ENCODE peak calls at places on chromosomes 7 and 10, in seven cellular contexts. D is HCT116, G is A549, V is K562, T is IMR-90, H is H1, O is HepG2. X is an unnamed sample.

GRCh38 chr7:46627038-46627315 is 705.9 kb upstream of the IGFBP3 start:
- DNase-seq in D (no peak), G (no peak), V (no peak), T (peak), H (no peak), O (no peak), X (no peak)

GRCh38 chr7:80771523-80771922 is 133.1 kb downstream of the CD36 start:
- DNase-seq in D (no peak), G (no peak), V (no peak), T (peak), H (no peak), O (no peak), X (no peak)

GRCh38 chr7:129845972-129846327 is 106.8 kb downstream of the UBE2H start:
- DNase-seq in D (peak), G (no peak), V (no peak), T (peak), H (no peak), O (no peak), X (no peak)

GRCh38 chr7:155248366-155248756 is 49.3 kb upstream of the INSIG1 start:
- DNase-seq in D (no peak), G (no peak), V (no peak), T (no peak), H (no peak), O (no peak), X (no peak)

GRCh38 chr10:125094826-125095225 is 65.5 kb downstream of the CTBP2 start:
- DNase-seq in D (no peak), G (no peak), V (no peak), T (no peak), H (no peak), O (no peak), X (no peak)

GRCh38 chr7:132618271-132618955 is 42.1 kb upstream of the PLXNA4 start:
- DNase-seq in D (no peak), G (no peak), V (no peak), T (no peak), H (peak), O (no peak), X (no peak)

GRCh38 chr7:129560831-129561230 is 50.7 kb upstream of the NRF1 start:
- DNase-seq in D (no peak), G (no peak), V (no peak), T (peak), H (no peak), O (no peak), X (no peak)

GRCh38 chr7:76397409-76398183 is 11.9 kb downstream of the SSC4D start:
- DNase-seq in D (no peak), G (peak), V (peak), T (peak), H (peak), O (no peak), X (peak)

GRCh38 chr10:4765428-4765827 is 60.6 kb upstream of the AKR1E2 start:
- DNase-seq in D (no peak), G (no peak), V (no peak), T (peak), H (no peak), O (no peak), X (no peak)

GRCh38 chr10:12730809-12731519 is 270.5 kb downstream of the CCDC3 start:
- DNase-seq in D (no peak), G (no peak), V (no peak), T (peak), H (no peak), O (no peak), X (peak)

GRCh38 chr10:130039141-130039540 is 71.5 kb downstream of the C10orf143 start:
- DNase-seq in D (no peak), G (no peak), V (no peak), T (no peak), H (peak), O (no peak), X (no peak)

GRCh38 chr10:120511165-120511564 is 54.1 kb downstream of the PLPP4 start:
- DNase-seq in D (no peak), G (no peak), V (no peak), T (no peak), H (no peak), O (no peak), X (no peak)

GRCh38 chr10:78335691-78336401 is 302.2 kb downstream of the RPS24 start:
- DNase-seq in D (no peak), G (no peak), V (no peak), T (peak), H (peak), O (no peak), X (no peak)

GRCh38 chr10:70668454-70668970 is 3.8 kb upstream of the ADAMTS14 start:
- DNase-seq in D (no peak), G (no peak), V (no peak), T (peak), H (no peak), O (no peak), X (no peak)

GRCh38 chr10:115167716-115168115 is 74.6 kb downstream of the ATRNL1 start:
- DNase-seq in D (no peak), G (no peak), V (no peak), T (no peak), H (no peak), O (no peak), X (no peak)

GRCh38 chr7:153696242-153696641 is 356.0 kb upstream of the DPP6 start:
- DNase-seq in D (no peak), G (no peak), V (no peak), T (no peak), H (no peak), O (no peak), X (no peak)

GRCh38 chr7:100799037-100799896 is 28.1 kb downstream of the EPHB4 start:
- DNase-seq in D (no peak), G (peak), V (peak), T (peak), H (peak), O (peak), X (peak)

GRCh38 chr7:2032030-2032875 is 200.5 kb downstream of the MAD1L1 start:
- DNase-seq in D (no peak), G (no peak), V (no peak), T (peak), H (no peak), O (no peak), X (no peak)

DNA sequence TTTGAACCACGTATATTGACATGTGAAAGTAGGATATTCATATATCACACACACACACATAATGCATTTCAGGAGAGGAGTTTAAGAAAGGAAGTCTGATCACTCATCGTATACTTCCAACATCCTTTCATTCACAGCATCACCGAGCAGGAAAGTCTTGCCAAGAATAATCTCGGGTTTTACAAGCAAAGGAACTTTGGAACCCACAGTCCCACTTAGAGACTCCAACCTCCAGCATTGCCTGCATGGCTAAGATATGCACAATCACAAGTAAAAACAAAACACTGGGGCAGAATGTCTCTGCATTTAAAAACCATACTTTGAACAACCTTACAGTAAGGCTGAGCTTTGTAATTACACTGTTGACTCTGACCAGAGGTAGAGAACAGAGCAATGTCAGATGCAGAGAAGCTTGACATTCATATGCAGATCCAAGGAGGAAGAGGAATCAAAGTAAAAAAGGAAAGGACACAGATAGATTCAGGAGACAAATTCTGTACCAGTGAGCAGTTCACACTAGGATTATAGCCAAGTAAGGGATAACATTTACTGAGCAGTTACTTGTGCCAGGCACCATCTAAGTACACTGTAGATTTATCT is 14.8 kb downstream of the THSD7A start:
- DNase-seq in D (no peak), G (no peak), V (no peak), T (no peak), H (no peak), O (no peak), X (no peak)
- TF ChIP-seq CEBPB in D (no peak), G (no peak), V (no peak), T (no peak), H (no peak), O (no peak), X (no peak)

DNA sequence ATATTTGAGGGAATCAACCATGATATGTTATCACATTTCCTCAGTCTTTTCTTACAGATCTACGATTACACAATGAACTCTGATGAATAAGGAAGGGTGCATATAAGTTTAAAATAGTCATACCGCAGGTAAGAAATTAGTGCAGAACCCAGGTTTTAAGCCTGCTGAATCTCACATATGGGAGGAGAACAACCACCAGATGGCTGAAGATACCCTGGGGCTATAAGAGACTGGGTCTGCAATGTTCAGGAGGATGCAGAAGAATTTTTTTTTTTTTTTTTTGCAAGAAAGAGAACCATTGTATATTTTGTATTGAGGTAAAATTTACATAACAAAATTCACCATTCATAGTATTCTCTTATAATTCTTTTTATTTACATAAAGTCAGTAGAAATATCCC is 372.3 kb upstream of the MYO3A start:
- DNase-seq in D (no peak), G (no peak), V (no peak), T (no peak), H (no peak), O (no peak), X (no peak)
- TF ChIP-seq CEBPB in D (no peak), G (no peak), V (no peak), T (no peak), H (no peak), O (no peak), X (no peak)

GRCh38 chr7:85160223-85160622 is 26.6 kb downstream of the SEMA3D start:
- DNase-seq in D (no peak), G (no peak), V (no peak), T (peak), H (no peak), O (no peak), X (peak)

GRCh38 chr7:85162743-85163142 is 24.1 kb downstream of the SEMA3D start:
- DNase-seq in D (no peak), G (no peak), V (no peak), T (peak), H (no peak), O (no peak), X (no peak)

GRCh38 chr7:85167636-85168035 is 19.2 kb downstream of the SEMA3D start:
- DNase-seq in D (no peak), G (no peak), V (no peak), T (no peak), H (no peak), O (no peak), X (no peak)

DNA sequence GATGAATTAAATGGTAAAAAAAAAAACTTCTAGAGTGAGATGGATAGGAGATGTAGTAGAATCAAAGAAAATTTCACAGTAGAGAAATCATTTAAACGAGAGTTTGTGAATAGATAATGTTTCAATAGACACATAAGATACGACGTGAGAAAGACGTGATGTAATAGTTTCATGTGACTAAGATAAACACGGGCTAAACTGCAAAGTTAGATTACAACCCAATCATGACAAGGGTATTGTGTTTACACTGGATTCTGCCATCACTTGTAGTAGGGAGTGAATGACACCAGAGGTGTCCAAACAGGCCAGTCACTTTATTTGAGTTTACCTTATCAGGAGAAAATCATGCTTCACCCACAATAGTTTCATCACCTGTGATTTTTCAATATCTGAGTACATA is 21.6 kb downstream of the SEMA3D start:
- DNase-seq in D (no peak), G (no peak), V (no peak), T (no peak), H (no peak), O (no peak), X (no peak)
- TF ChIP-seq CEBPB in D (no peak), G (no peak), V (no peak), T (no peak), H (no peak), O (no peak), X (no peak)

DNA sequence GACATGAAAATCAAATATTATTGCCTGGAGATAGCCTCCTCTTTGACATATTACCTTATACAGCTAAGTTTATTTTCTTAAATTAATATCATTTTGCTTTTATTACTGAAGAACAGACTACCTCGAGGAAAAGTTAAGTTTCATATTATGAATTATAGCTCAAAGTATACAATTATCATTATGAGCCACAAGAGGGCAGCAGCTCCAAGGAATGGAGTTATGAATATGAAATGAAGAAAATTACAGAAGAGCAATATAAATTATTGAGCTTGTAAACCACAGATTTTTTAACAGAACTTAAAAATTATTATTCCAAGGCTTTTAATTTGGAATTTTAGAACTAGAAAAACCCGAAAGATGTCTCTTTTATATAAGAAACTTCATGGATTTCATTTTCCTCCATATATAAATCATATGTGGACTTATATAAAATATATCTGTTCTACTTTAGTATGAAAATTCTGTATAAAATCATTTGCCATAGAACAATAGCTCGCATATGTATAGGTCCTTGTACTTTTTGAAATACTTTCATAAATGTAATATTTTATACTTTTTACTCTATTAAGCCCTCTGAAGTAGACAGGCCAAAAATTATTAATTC is 40.1 kb downstream of the IQUB start:
- DNase-seq in D (peak), G (peak), V (peak), T (peak), H (no peak), O (peak), X (no peak)
- TF ChIP-seq CEBPB in D (no peak), G (no peak), V (no peak), T (no peak), H (no peak), O (no peak), X (no peak)

DNA sequence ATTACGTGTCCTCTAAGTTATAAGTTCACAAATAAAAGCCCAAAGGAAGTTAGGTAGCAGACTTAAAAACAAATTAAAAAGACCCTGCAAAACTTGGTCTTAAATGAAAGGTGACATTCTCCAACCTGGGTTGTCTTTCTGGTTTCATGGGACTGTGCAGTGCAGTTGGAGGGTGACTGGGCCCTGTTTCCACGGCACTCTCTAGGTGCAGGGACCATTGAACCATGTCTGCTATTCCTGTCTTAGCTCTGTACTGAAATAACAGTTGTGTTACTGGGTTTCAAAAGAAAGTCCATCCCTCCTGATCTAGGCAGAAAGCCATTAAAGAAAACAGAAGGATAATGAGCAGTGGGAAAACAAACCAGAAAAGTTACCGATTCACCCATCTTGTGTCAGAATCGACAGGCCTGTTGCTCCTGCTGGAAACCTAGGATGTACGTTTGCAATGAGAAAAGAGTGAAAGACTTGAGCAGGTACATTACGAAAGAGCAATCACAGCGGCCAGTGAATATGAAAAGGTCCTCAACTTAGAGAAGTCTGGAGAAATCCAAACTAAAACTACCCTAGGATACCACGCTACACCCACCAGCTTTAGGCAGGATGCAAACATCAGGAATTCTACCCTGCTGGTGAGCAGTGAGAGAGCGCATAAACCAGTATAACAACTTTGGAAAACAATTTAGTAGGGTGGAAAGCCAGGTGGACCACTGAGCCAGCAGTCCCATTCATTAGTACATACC is 24.5 kb downstream of the SPDYE6 start:
- DNase-seq in D (peak), G (no peak), V (peak), T (no peak), H (peak), O (no peak), X (no peak)
- TF ChIP-seq CEBPB in D (no peak), G (no peak), V (no peak), T (no peak), H (no peak), O (no peak), X (no peak)

DNA sequence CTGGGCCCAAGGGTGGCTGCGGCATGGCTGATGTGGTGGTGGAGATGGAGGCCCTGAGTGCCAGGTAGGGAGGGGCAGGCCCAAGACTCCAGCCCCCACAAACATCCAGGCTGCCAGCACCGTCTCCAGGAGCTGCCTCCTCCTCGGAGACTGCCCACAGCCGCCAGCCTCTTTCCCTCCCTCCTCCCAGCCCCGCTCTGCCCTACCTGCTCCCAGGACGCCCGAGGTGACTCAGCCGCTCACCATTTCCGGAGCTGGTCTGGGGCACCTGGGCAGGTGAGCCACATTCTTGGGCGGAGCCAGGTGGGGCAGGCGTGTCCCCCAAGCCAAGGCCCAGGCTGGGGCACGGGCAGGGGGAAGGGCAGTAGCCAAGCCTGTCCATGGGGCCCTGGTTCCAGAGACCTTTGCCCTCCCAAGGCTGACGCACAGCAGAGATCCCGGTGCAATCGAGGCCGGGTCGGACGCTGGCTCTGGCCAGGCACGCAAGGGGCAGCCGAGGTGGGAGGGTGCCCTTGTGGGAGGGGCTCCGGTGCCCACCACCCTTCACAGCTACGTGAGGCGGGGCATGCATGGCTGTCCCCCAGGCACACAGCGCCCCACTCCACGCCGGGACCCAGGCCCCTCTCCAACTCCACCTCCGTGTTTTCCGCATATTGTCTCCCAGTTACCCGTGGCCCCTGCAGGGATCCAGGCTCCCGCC is 8.8 kb downstream of the ADAP1 start:
- DNase-seq in D (peak), G (no peak), V (no peak), T (no peak), H (peak), O (no peak), X (no peak)
- TF ChIP-seq CEBPB in D (no peak), G (no peak), V (no peak), T (no peak), H (no peak), O (no peak), X (no peak)

DNA sequence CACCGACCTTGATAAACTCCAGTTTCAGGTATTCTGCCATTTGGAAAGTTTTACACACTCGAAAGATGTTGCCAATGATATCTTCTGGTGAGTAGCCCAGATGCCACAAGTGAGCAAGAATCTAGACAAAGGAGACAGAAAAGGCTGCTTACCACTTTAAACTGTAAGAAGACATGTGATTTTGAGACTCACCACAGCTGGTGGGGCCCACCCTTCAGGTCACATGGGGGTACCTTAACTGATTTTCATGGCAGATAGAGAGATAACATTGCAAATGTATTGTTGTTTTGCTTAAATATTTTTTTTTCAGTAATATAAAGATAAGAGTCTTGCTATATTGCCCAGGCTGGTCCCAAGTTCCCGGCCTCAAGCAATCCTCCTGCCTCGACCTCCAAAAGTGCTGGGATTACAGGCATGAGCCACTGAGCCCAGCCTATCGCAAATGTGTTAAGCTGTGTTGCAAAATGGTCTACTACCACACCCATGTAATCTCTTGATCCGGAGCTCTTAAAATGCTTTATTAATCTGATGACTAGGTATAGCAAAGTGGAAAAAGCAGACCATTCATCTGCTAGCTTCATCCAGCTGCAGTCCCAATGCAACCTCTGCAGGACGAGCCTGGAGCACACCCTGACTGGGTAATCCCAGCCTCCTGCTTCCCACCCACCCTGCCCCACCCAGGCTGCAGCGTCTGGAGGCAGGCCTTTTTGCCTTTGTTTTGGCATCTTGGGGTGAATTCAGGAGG is 18.5 kb downstream of the RFC2 start:
- DNase-seq in D (no peak), G (no peak), V (no peak), T (no peak), H (no peak), O (no peak), X (no peak)
- TF ChIP-seq CEBPB in D (no peak), G (no peak), V (no peak), T (no peak), H (no peak), O (no peak), X (no peak)

GRCh38 chr10:113991091-113991860 is 52.4 kb upstream of the ADRB1 start:
- DNase-seq in D (no peak), G (no peak), V (no peak), T (no peak), H (no peak), O (no peak), X (no peak)
- TF ChIP-seq CEBPB in D (no peak), G (no peak), V (no peak), T (no peak), H (no peak), O (no peak), X (no peak)

X was measured in GM12878.